ENCODE peak calls at places on chromosomes 4 and X, in ten cellular contexts. Q is neuronal stem cell; V is MV-4-11; C is A549; Z is NK-92 treated with Interleukin-12 subunit alpha and Interleukin-12 subunit beta, amount 100 ng/mL, for 24 hours; P is activated CD4-positive, alpha-beta T cell treated with anti-CD3 and anti-CD28 coated beads for 4 hours; L is T-cell; G is NCI-H510A treated with DMSO at 0.1 percent for 48 hours; S is activated naive CD8-positive, alpha-beta T cell treated with anti-CD3 and anti-CD28 coated beads, Interleukin-2, amount 10 ng/mL, durations not matched to agents 7 days and 5 days; B is left ventricle myocardium inferior. K is an unnamed sample.
A peak's percentile ranks its signal among the peaks of the same experiment; 100 is the strongest.

GRCh38 chrX:13478740-13479451 is 90.5 kb upstream of the EGFL6 start:
- DNase-seq in Q (no peak), V (no peak), C (no peak), Z (no peak), P (no peak), L (no peak), G (no peak), S (no peak), B (no peak), K (no peak)

GRCh38 chr4:109966891-109967481 is 54.3 kb downstream of the EGF start:
- DNase-seq in Q (no peak), V (no peak), C (no peak), Z (no peak), P (no peak), L (no peak), G (no peak), S (no peak), B (no peak), K (no peak)

GRCh38 chr4:337932-338758 is 531 bp downstream of the ZNF141 start:
- DNase-seq in Q (no peak), V (no peak), C (peak; percentile 3), Z (no peak), P (peak; percentile 59), L (peak; percentile 42), G (no peak), S (peak; percentile 76), B (no peak), K (peak; percentile 86)

GRCh38 chrX:14694631-14695030 is 165.3 kb downstream of the GLRA2 start:
- DNase-seq in Q (no peak), V (no peak), C (no peak), Z (no peak), P (no peak), L (no peak), G (no peak), S (no peak), B (no peak), K (no peak)

GRCh38 chr4:31613946-31614623 is 893.9 kb downstream of the PCDH7 start:
- DNase-seq in Q (peak; percentile 6), V (no peak), C (no peak), Z (no peak), P (no peak), L (no peak), G (peak; percentile 56), S (no peak), B (no peak), K (peak; percentile 48)

GRCh38 chr4:77020017-77020416 is 55.8 kb downstream of the CCNI start:
- DNase-seq in Q (no peak), V (no peak), C (no peak), Z (no peak), P (no peak), L (no peak), G (no peak), S (no peak), B (no peak), K (no peak)

GRCh38 chr4:123444298-123444731 is 47.7 kb downstream of the SPRY1 start:
- DNase-seq in Q (peak; percentile 89), V (peak; percentile 74), C (no peak), Z (no peak), P (no peak), L (peak; percentile 2), G (no peak), S (peak; percentile 56), B (peak; percentile 43), K (no peak)

GRCh38 chrX:46251755-46252154 is 293.5 kb downstream of the ZNF674 start:
- DNase-seq in Q (no peak), V (no peak), C (peak; percentile 5), Z (no peak), P (no peak), L (no peak), G (no peak), S (no peak), B (no peak), K (no peak)

GRCh38 chrX:153600032-153600373 is 1.1 kb upstream of the CCNQ start:
- DNase-seq in Q (no peak), V (no peak), C (no peak), Z (no peak), P (no peak), L (no peak), G (no peak), S (no peak), B (no peak), K (peak; percentile 34)

GRCh38 chr4:99950913-99951254 is 809 bp upstream of the H2AZ1 start:
- DNase-seq in Q (no peak), V (no peak), C (no peak), Z (no peak), P (no peak), L (no peak), G (no peak), S (no peak), B (no peak), K (no peak)

GRCh38 chrX:43956034-43956433 is 17.2 kb downstream of the NDP start:
- DNase-seq in Q (no peak), V (no peak), C (no peak), Z (no peak), P (no peak), L (no peak), G (no peak), S (no peak), B (no peak), K (no peak)

GRCh38 chrX:47358387-47359065 is 11.9 kb upstream of the ZNF157 start:
- DNase-seq in Q (no peak), V (no peak), C (no peak), Z (no peak), P (peak; percentile 28), L (peak; percentile 17), G (no peak), S (no peak), B (no peak), K (no peak)

GRCh38 chrX:100625985-100626491 is 10.6 kb downstream of the TSPAN6 start:
- DNase-seq in Q (no peak), V (peak; percentile 67), C (no peak), Z (peak; percentile 1), P (no peak), L (no peak), G (no peak), S (no peak), B (no peak), K (no peak)

GRCh38 chr4:142036795-142037583 is 400.6 kb downstream of the IL15 start:
- DNase-seq in Q (no peak), V (no peak), C (no peak), Z (no peak), P (no peak), L (no peak), G (no peak), S (no peak), B (no peak), K (peak; percentile 2)

GRCh38 chr4:52143815-52144214 is 92.7 kb downstream of the SPATA18 start:
- DNase-seq in Q (no peak), V (peak; percentile 95), C (no peak), Z (no peak), P (no peak), L (no peak), G (no peak), S (no peak), B (no peak), K (no peak)

GRCh38 chrX:37380920-37381319 is 31.8 kb downstream of the PRRG1 start:
- DNase-seq in Q (no peak), V (no peak), C (peak; percentile 2), Z (no peak), P (no peak), L (no peak), G (no peak), S (no peak), B (no peak), K (peak; percentile 83)

GRCh38 chrX:10631416-10632145 is 11.2 kb upstream of the MID1 start:
- DNase-seq in Q (no peak), V (no peak), C (no peak), Z (no peak), P (no peak), L (no peak), G (no peak), S (no peak), B (no peak), K (no peak)

GRCh38 chr4:56750231-56750630 is 69.1 kb upstream of the HOPX start:
- DNase-seq in Q (no peak), V (no peak), C (no peak), Z (no peak), P (no peak), L (no peak), G (no peak), S (no peak), B (no peak), K (no peak)

GRCh38 chr4:24382381-24382780 is 202.0 kb downstream of the DHX15 start:
- DNase-seq in Q (no peak), V (no peak), C (peak; percentile 21), Z (no peak), P (no peak), L (no peak), G (no peak), S (no peak), B (no peak), K (peak; percentile 90)

GRCh38 chrX:19627081-19627480 is 111.8 kb upstream of the MAP3K15 start:
- DNase-seq in Q (no peak), V (no peak), C (no peak), Z (no peak), P (no peak), L (no peak), G (no peak), S (no peak), B (peak; percentile 14), K (no peak)

GRCh38 chrX:27435031-27435430 is 28.1 kb downstream of the PPP4R3C start:
- DNase-seq in Q (no peak), V (no peak), C (no peak), Z (no peak), P (no peak), L (no peak), G (no peak), S (no peak), B (no peak), K (no peak)

GRCh38 chrX:2707334-2707760 is 16.3 kb downstream of the CD99 start:
- DNase-seq in Q (no peak), V (no peak), C (peak; percentile 83), Z (no peak), P (peak; percentile 53), L (peak; percentile 19), G (no peak), S (peak; percentile 48), B (peak; percentile 42), K (no peak)

GRCh38 chrX:15849555-15849954 is 5.1 kb downstream of the AP1S2 start:
- DNase-seq in Q (no peak), V (no peak), C (peak; percentile 11), Z (no peak), P (no peak), L (no peak), G (no peak), S (no peak), B (no peak), K (peak; percentile 8)

GRCh38 chrX:121641560-121641959 is 594.1 kb downstream of the GLUD2 start:
- DNase-seq in Q (no peak), V (peak; percentile 31), C (no peak), Z (no peak), P (no peak), L (no peak), G (peak; percentile 28), S (no peak), B (no peak), K (peak; percentile 92)

GRCh38 chr4:48275247-48275646 is 5.6 kb upstream of the TEC start:
- DNase-seq in Q (no peak), V (peak; percentile 58), C (peak; percentile 6), Z (no peak), P (no peak), L (no peak), G (no peak), S (no peak), B (no peak), K (peak; percentile 66)

GRCh38 chrX:9566150-9566621 is 101.3 kb downstream of the TBL1X start:
- DNase-seq in Q (no peak), V (peak; percentile 43), C (peak; percentile 41), Z (no peak), P (no peak), L (no peak), G (no peak), S (no peak), B (peak; percentile 44), K (no peak)